ENCODE peak calls at places on chromosomes 16 and 17, in eight cellular contexts. I is Panc1, X is prostate gland, A is stomach, K is transverse colon, B is HCT116, T is HL-60, F is spleen. M is an unnamed sample.
A peak's percentile ranks its signal among the peaks of the same experiment; 100 is the strongest.

GRCh38 chr17:7588553-7589203 is 1.2 kb downstream of the SOX15 start:
- DNase-seq in I (no peak), X (no peak), A (no peak), K (no peak), B (no peak), T (no peak), F (no peak), M (no peak)

GRCh38 chr16:10045291-10045775 is 136.9 kb downstream of the GRIN2A start:
- DNase-seq in I (no peak), X (no peak), A (no peak), K (no peak), B (no peak), T (no peak), F (no peak), M (no peak)

GRCh38 chr17:74453665-74454196 is 12.7 kb upstream of the CD300A start:
- DNase-seq in I (no peak), X (no peak), A (peak; percentile 94), K (no peak), B (no peak), T (no peak), F (no peak), M (no peak)

GRCh38 chr16:75224281-75224680 is 5.5 kb downstream of the CTRB1 start:
- DNase-seq in I (no peak), X (no peak), A (no peak), K (no peak), B (no peak), T (no peak), F (peak; percentile 63), M (no peak)

GRCh38 chr17:74748279-74748528 is 224 bp upstream of the NHERF1 start:
- DNase-seq in I (no peak), X (no peak), A (no peak), K (no peak), B (no peak), T (no peak), F (no peak), M (no peak)

GRCh38 chr16:67530013-67530939 is 1.6 kb downstream of the RIPOR1 start:
- DNase-seq in I (no peak), X (peak; percentile 35), A (peak; percentile 65), K (peak; percentile 76), B (no peak), T (no peak), F (peak; percentile 92), M (no peak)

GRCh38 chr17:62058611-62059010 is 6.5 kb downstream of the MED13 start:
- DNase-seq in I (no peak), X (no peak), A (no peak), K (no peak), B (no peak), T (no peak), F (no peak), M (no peak)

GRCh38 chr17:79795795-79796569 is 895 bp downstream of the CBX8 start:
- DNase-seq in I (no peak), X (no peak), A (no peak), K (no peak), B (no peak), T (no peak), F (no peak), M (no peak)

GRCh38 chr17:6437466-6437865 is 2.5 kb upstream of the AIPL1 start:
- DNase-seq in I (no peak), X (no peak), A (no peak), K (no peak), B (no peak), T (no peak), F (no peak), M (no peak)

GRCh38 chr17:43582426-43582825 is 36.3 kb upstream of the ETV4 start:
- DNase-seq in I (no peak), X (no peak), A (no peak), K (no peak), B (no peak), T (no peak), F (no peak), M (no peak)

GRCh38 chr17:60107526-60108257 is 29.0 kb upstream of the HEATR6 start:
- DNase-seq in I (no peak), X (peak; percentile 1), A (no peak), K (no peak), B (no peak), T (no peak), F (no peak), M (no peak)

GRCh38 chr16:23494188-23494587 is 16.1 kb downstream of the GGA2 start:
- DNase-seq in I (no peak), X (peak; percentile 59), A (no peak), K (no peak), B (no peak), T (no peak), F (no peak), M (no peak)

GRCh38 chr16:14310519-14310991 is 239.4 kb downstream of the MRTFB start:
- DNase-seq in I (no peak), X (no peak), A (no peak), K (peak; percentile 44), B (no peak), T (no peak), F (peak; percentile 73), M (no peak)

GRCh38 chr17:2343421-2343820 is 6.1 kb downstream of the SGSM2 start:
- DNase-seq in I (no peak), X (no peak), A (no peak), K (peak; percentile 19), B (no peak), T (no peak), F (no peak), M (no peak)

GRCh38 chr16:73171901-73172619 is 124.1 kb upstream of the ZFHX3 start:
- DNase-seq in I (no peak), X (no peak), A (no peak), K (no peak), B (no peak), T (no peak), F (no peak), M (no peak)

GRCh38 chr17:45577571-45578279 is 87.2 kb upstream of the PLEKHM1 start:
- DNase-seq in I (no peak), X (no peak), A (no peak), K (no peak), B (no peak), T (no peak), F (no peak), M (no peak)

GRCh38 chr16:11576427-11577289 is 10.1 kb downstream of the LITAF start:
- DNase-seq in I (no peak), X (no peak), A (no peak), K (no peak), B (no peak), T (no peak), F (peak; percentile 54), M (no peak)

GRCh38 chr17:935485-935884 is 44.1 kb downstream of the NXN start:
- DNase-seq in I (no peak), X (no peak), A (no peak), K (no peak), B (peak; percentile 73), T (no peak), F (no peak), M (no peak)

GRCh38 chr17:927611-928461 is 51.7 kb downstream of the NXN start:
- DNase-seq in I (peak; percentile 85), X (peak; percentile 83), A (peak; percentile 44), K (no peak), B (peak; percentile 76), T (no peak), F (no peak), M (no peak)

GRCh38 chr17:930258-930657 is 49.3 kb downstream of the NXN start:
- DNase-seq in I (peak; percentile 59), X (no peak), A (no peak), K (no peak), B (no peak), T (no peak), F (no peak), M (no peak)

GRCh38 chr17:929547-929946 is 50.0 kb downstream of the NXN start:
- DNase-seq in I (no peak), X (no peak), A (no peak), K (no peak), B (no peak), T (no peak), F (no peak), M (no peak)

DNA sequence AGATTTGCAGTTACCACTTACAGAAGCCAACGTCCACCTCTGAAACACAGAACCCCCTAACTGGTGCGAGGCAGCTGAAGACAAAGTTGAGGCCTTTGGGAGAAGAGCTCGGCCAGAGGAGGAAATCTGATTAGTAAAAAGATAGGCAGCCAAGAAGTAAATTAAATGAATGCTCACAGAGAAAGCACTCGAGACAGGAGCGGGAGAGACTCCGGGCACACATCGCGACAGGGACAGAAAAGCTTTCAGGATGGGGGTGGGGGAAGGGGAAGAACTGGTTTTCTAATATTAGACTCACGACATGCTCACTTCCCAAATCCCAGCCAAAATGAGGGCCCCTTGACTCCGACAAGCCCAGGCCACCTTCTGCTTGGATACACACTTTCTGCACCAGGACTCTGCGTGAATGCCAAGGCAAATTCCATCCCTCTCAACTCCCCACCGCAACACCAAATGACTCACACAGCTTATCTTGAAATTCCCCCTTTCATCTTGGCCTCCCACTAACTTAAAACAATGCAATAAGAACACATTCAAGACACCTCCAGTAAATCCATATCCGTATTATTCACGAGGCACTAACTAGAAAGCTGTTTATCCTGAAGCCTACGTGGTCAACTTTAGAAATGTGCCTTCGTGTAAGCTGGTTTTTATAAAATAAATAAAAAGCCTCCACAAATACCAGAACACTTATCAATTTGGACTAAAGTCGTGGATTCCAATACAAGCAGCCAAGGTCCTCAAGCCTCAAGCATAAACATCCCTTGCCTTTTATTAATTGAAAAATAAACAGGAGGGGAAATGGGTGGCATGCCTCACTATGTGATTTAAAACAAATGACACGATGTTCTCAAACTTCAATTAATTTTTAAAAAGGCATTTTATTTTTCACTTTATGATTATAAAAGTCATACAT is 46.1 kb downstream of the NXN start:
- DNase-seq in I (peak; percentile 52), X (peak; percentile 76), A (peak; percentile 46), K (no peak), B (peak; percentile 98), T (no peak), F (no peak), M (no peak)
- TF ChIP-seq POLR2AphosphoS5 in I (peak; percentile 83), X (peak; percentile 46), A (no peak), K (no peak), B (peak; percentile 81), T (no peak), F (no peak), M (no peak)

GRCh38 chr16:27427538-27427937 is 25.6 kb downstream of the IL21R start:
- DNase-seq in I (no peak), X (no peak), A (peak; percentile 19), K (no peak), B (no peak), T (no peak), F (no peak), M (no peak)
- TF ChIP-seq POLR2AphosphoS5 in I (no peak), X (no peak), A (no peak), K (no peak), B (no peak), T (no peak), F (no peak), M (no peak)

GRCh38 chr17:10210151-10210574 is 11.8 kb upstream of the GAS7 start:
- DNase-seq in I (no peak), X (peak; percentile 88), A (no peak), K (peak; percentile 25), B (no peak), T (no peak), F (no peak), M (no peak)
- TF ChIP-seq POLR2AphosphoS5 in I (no peak), X (peak; percentile 98), A (no peak), K (peak; percentile 34), B (no peak), T (no peak), F (no peak), M (no peak)

GRCh38 chr17:75976175-75976848 is 2.7 kb downstream of the ACOX1 start:
- DNase-seq in I (no peak), X (no peak), A (no peak), K (no peak), B (no peak), T (no peak), F (no peak), M (no peak)
- TF ChIP-seq POLR2AphosphoS5 in I (no peak), X (no peak), A (no peak), K (peak; percentile 48), B (no peak), T (no peak), F (no peak), M (no peak)

M was measured in SK-N-MC.